ENCODE peak calls at places on chromosome 6, in nine cellular contexts. B, H, Q, P, I, S, E, Z and T are unnamed samples.

GRCh38 chr6:27863962-27864905 is 48.0 kb downstream of the OR2B2 start:
- DNase-seq in B (no peak), H (no peak), Q (peak; percentile 36), P (no peak), I (no peak), S (no peak), E (no peak), Z (no peak), T (peak; percentile 31)

GRCh38 chr6:121748376-121748775 is 312.9 kb downstream of the GJA1 start:
- DNase-seq in B (no peak), H (no peak), Q (peak; percentile 70), P (no peak), I (no peak), S (no peak), E (no peak), Z (no peak), T (no peak)

GRCh38 chr6:146857180-146857959 is 258.6 kb downstream of the ADGB start:
- DNase-seq in B (peak; percentile 90), H (peak; percentile 81), Q (peak; percentile 95), P (peak; percentile 72), I (peak; percentile 65), S (no peak), E (peak; percentile 75), Z (peak; percentile 86), T (peak; percentile 61)

GRCh38 chr6:168000198-168001036 is 2.9 kb downstream of the KIF25 start:
- DNase-seq in B (no peak), H (no peak), Q (no peak), P (no peak), I (no peak), S (no peak), E (no peak), Z (no peak), T (no peak)

GRCh38 chr6:152771061-152771687 is 20.6 kb downstream of the VIP start:
- DNase-seq in B (no peak), H (no peak), Q (no peak), P (no peak), I (no peak), S (no peak), E (no peak), Z (no peak), T (no peak)

GRCh38 chr6:5786321-5787053 is 220.2 kb downstream of the NRN1 start:
- DNase-seq in B (no peak), H (no peak), Q (peak; percentile 11), P (no peak), I (no peak), S (no peak), E (no peak), Z (no peak), T (no peak)

GRCh38 chr6:2166717-2167116 is 78.7 kb downstream of the GMDS start:
- DNase-seq in B (no peak), H (no peak), Q (no peak), P (no peak), I (no peak), S (no peak), E (no peak), Z (no peak), T (no peak)

GRCh38 chr6:158073776-158074175 is 92.1 kb downstream of the SYNJ2 start:
- DNase-seq in B (no peak), H (no peak), Q (peak; percentile 50), P (no peak), I (no peak), S (no peak), E (no peak), Z (no peak), T (no peak)

GRCh38 chr6:37373822-37374514 is 20.2 kb downstream of the RNF8 start:
- DNase-seq in B (no peak), H (no peak), Q (peak; percentile 55), P (no peak), I (no peak), S (no peak), E (no peak), Z (no peak), T (no peak)

GRCh38 chr6:142222022-142222421 is 75.0 kb downstream of the VTA1 start:
- DNase-seq in B (no peak), H (no peak), Q (no peak), P (no peak), I (no peak), S (no peak), E (no peak), Z (no peak), T (no peak)

GRCh38 chr6:125415921-125416320 is 114.2 kb upstream of the HDDC2 start:
- DNase-seq in B (no peak), H (no peak), Q (peak; percentile 6), P (no peak), I (no peak), S (no peak), E (no peak), Z (no peak), T (no peak)

GRCh38 chr6:128139519-128139918 is 238.7 kb upstream of the THEMIS start:
- DNase-seq in B (no peak), H (no peak), Q (peak; percentile 41), P (no peak), I (no peak), S (no peak), E (no peak), Z (no peak), T (no peak)

GRCh38 chr6:101083533-101084172 is 202.5 kb upstream of the ASCC3 start:
- DNase-seq in B (no peak), H (no peak), Q (peak; percentile 77), P (no peak), I (no peak), S (no peak), E (no peak), Z (no peak), T (no peak)

DNA sequence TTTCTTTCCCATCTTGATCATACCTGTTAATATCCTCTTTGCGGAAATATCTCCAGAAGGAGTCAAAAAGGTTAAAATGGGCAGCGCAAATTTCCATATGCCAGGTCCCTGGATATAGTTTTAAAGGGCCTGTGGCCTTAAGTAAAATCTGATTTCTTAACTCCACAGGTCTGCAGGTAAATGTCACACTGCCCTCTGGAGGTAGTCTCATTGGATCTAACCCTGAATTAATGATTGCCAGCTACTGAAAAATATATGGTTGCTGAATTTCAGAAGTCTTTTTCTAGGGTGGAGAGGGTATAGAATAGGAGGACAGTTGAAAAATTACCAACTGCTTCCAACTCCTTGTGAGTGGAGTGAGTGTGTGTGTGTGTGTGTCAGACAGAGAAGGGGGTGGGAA is 8.5 kb downstream of the MOXD1 start:
- DNase-seq in B (no peak), H (no peak), Q (no peak), P (no peak), I (no peak), S (no peak), E (no peak), Z (no peak), T (no peak)
- TF ChIP-seq CTCF in B (no peak), H (peak; percentile 10), Q (peak; percentile 25), P (peak; percentile 45), I (no peak), S (no peak), E (no peak), Z (peak; percentile 25), T (no peak)

DNA sequence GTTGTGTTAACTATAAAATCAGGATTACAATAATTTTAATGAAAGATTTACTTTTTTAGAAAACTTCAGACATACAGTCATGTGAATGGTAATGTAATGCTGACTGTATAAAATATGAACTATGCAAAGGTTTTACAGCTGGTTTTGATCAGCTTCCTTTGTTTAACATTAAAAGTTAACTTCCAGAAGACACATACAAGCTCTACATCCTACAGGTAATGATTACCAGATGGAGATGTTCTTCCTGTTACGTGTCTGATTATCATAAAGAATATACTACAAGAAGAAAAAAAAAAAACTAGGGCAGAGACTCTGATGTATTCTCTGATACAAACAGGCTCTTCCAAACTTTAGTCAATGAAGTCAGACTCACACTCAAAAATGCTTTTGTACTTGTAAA is 251.9 kb upstream of the RUNX2 start:
- DNase-seq in B (no peak), H (no peak), Q (peak; percentile 11), P (no peak), I (no peak), S (no peak), E (no peak), Z (no peak), T (no peak)
- TF ChIP-seq CTCF in B (no peak), H (no peak), Q (no peak), P (no peak), I (no peak), S (no peak), E (no peak), Z (no peak), T (no peak)

DNA sequence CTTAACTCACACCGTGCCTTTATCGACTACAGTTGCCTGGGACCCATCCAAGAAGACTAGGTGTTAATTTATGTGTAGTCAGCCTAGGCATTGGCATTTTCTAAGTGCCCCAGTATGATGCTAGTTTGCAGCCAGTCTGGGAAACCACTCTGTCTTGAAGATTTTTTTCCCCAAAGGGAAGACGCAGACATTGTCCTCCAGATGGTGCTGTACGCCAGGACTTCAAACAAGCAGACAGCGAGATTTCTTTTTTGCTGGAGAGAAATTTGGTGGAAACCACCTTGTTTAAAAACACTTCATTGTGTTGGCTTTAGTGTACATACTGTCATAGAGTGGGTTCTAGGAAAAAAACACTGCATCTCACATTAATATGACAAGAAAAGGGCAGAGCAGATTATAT is 30.0 kb downstream of the ALDH5A1 start:
- DNase-seq in B (peak; percentile 35), H (peak; percentile 45), Q (peak; percentile 71), P (peak; percentile 37), I (no peak), S (no peak), E (no peak), Z (no peak), T (no peak)
- TF ChIP-seq CTCF in B (peak; percentile 33), H (peak; percentile 55), Q (peak; percentile 56), P (peak; percentile 69), I (peak; percentile 36), S (no peak), E (no peak), Z (peak; percentile 75), T (no peak)

GRCh38 chr6:32826996-32827395 is 10.2 kb upstream of the HLA-DOB start:
- DNase-seq in B (no peak), H (no peak), Q (no peak), P (no peak), I (no peak), S (no peak), E (no peak), Z (no peak), T (no peak)

GRCh38 chr6:32829495-32829894 is 9.0 kb downstream of the TAP2 start:
- DNase-seq in B (no peak), H (no peak), Q (no peak), P (no peak), I (no peak), S (no peak), E (no peak), Z (no peak), T (no peak)

GRCh38 chr6:32830936-32831335 is 7.6 kb downstream of the TAP2 start:
- DNase-seq in B (no peak), H (no peak), Q (no peak), P (no peak), I (no peak), S (no peak), E (no peak), Z (no peak), T (no peak)

GRCh38 chr6:32830017-32830416 is 8.5 kb downstream of the TAP2 start:
- DNase-seq in B (no peak), H (no peak), Q (no peak), P (no peak), I (no peak), S (no peak), E (no peak), Z (no peak), T (no peak)

GRCh38 chr6:32825966-32826365 is 9.2 kb upstream of the HLA-DOB start:
- DNase-seq in B (no peak), H (no peak), Q (peak; percentile 81), P (no peak), I (no peak), S (no peak), E (no peak), Z (no peak), T (no peak)
- TF ChIP-seq CTCF in B (no peak), H (peak; percentile 36), Q (peak; percentile 37), P (peak; percentile 15), I (peak; percentile 26), S (peak; percentile 47), E (peak; percentile 24), Z (peak; percentile 43), T (no peak)